ENCODE peak calls at places on chromosomes 2 and 18, in ten cellular contexts. Y is colonic mucosa, H is GM10248, B is brain microvascular endothelial cell, S is psoas muscle, G is left ventricle myocardium inferior, J is progenitor cell of endocrine pancreas, M is fibroblast of mammary gland, Q is K562, U is GM06990. T is an unnamed sample.

GRCh38 chr18:650428-650858 is 7.0 kb upstream of the TYMS start:
- DNase-seq in B (no peak), S (no peak), Y (no peak), M (no peak), H (no peak), J (no peak), Q (no peak), U (peak), G (no peak), T (no peak)

GRCh38 chr2:234533631-234534030 is 36.8 kb upstream of the ARL4C start:
- DNase-seq in U (no peak), B (no peak), J (no peak), Y (no peak), M (no peak), Q (no peak), G (no peak), H (no peak), S (no peak), T (no peak)

GRCh38 chr2:134583997-134584520 is 134.7 kb downstream of the TMEM163 start:
- DNase-seq in M (no peak), G (no peak), U (no peak), S (no peak), J (no peak), Q (no peak), Y (no peak), B (no peak), H (no peak), T (no peak)

GRCh38 chr2:45237128-45237527 is 227.9 kb upstream of the SIX2 start:
- DNase-seq in G (no peak), J (no peak), B (peak), H (no peak), S (no peak), Q (no peak), M (no peak), U (no peak), Y (no peak), T (no peak)

GRCh38 chr2:177315303-177315887 is 50.9 kb upstream of the NFE2L2 start:
- DNase-seq in Y (no peak), M (no peak), B (no peak), G (no peak), U (no peak), H (no peak), J (no peak), S (no peak), Q (no peak), T (no peak)

GRCh38 chr2:172484253-172484652 is 56.9 kb downstream of the ITGA6 start:
- DNase-seq in U (no peak), Q (peak), J (no peak), H (no peak), M (peak), G (no peak), S (no peak), Y (no peak), B (no peak), T (no peak)

GRCh38 chr2:240934701-240935100 is 28.6 kb downstream of the CROCC2 start:
- DNase-seq in Q (no peak), H (no peak), Y (peak), G (no peak), M (no peak), U (no peak), J (no peak), S (peak), B (no peak), T (no peak)

GRCh38 chr2:234881413-234882241 is 70.2 kb upstream of the SH3BP4 start:
- DNase-seq in G (peak), Y (peak), U (peak), Q (peak), H (peak), J (peak), B (peak), S (peak), M (peak), T (peak)

GRCh38 chr2:148167855-148168254 is 147.0 kb downstream of the MBD5 start:
- DNase-seq in Y (no peak), G (no peak), S (no peak), U (no peak), Q (no peak), B (no peak), M (no peak), H (no peak), J (no peak), T (no peak)

GRCh38 chr2:197248623-197249022 is 62.0 kb downstream of the ANKRD44 start:
- DNase-seq in U (no peak), S (no peak), Y (no peak), G (no peak), B (peak), Q (no peak), J (no peak), H (no peak), M (peak), T (no peak)

GRCh38 chr2:207670887-207671286 is 40.6 kb upstream of the CCNYL1 start:
- DNase-seq in Q (peak), Y (no peak), G (no peak), U (no peak), M (no peak), B (no peak), S (no peak), H (no peak), J (no peak), T (no peak)

DNA sequence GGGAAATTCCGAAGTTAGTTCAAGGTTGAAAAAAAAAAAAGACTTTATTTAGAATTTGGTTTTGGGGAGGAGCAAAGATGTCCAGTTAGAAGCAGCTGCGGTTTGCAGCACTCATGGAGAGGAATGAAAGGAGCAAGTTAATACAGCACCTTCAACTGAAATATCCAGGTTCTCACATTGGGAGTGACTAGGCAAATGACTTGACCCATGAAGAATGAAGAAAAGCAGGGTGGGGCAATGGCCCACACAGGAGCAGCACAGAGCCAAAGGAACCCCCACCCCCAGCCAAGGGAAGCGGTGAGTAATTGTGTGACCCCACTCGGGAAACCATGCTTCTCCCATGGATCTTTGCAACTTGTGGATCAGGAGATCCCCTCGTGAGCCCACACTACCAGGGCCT is 32.8 kb downstream of the ZNF892 start:
- DNase-seq in U (no peak), J (no peak), Q (no peak), H (no peak), S (no peak), M (no peak), Y (no peak), B (no peak), G (no peak), T (no peak)
- TF ChIP-seq CTCF in U (no peak), J (no peak), Q (no peak), H (no peak), S (no peak), M (no peak), Y (no peak), B (no peak), G (no peak), T (no peak)

DNA sequence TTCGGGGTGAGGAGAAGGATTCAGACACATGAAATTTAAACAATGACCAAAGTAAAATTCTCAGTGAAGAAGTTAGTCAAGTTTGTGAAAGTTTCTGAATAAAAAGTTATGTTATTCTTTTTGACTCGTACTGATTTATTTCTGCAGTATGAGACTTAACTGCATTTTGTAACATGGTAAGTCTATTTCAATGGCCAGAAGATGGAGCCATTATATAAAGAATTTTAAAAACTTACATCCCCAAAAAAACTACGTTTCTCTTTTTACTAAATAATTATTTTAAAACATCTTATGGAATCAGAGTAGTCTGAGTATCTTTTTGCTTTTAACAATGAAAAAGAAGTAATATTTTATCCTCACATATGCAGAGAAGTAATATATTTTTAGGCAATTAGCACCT is 51.4 kb upstream of the SCN1A start:
- DNase-seq in J (no peak), S (no peak), Y (no peak), G (no peak), Q (no peak), H (no peak), B (no peak), M (peak), U (no peak), T (no peak)
- TF ChIP-seq CTCF in J (peak), S (no peak), Y (no peak), G (no peak), Q (no peak), H (no peak), B (no peak), M (peak), U (no peak), T (no peak)

DNA sequence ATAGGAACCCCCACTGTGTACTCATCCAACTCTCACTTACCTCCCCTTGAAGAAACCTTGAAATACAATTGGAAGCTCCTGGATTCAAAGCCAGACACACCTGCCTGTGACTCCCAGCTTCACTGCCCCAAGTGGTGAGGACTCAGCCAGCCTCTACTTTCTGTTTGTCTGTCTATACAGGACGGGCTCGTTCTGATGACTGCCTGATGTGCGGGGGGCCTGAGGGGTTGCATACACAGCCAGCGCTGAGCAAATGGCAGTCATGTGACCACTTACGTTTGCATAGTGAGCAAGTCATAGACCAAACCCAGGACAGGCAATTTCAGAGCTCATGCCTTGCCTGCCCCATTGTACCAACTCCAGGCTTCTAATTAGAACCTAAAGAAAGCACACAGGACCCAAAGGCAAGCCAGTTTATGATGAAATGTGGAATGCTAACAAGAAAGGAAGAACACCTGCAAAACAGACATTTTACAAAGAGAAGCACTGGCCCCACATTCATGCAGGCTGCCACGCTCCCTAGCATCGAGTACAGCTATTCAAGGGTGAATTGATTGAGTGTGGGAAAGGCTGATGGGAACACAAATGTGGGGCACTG is 137.8 kb downstream of the LNPK start:
- DNase-seq in S (no peak), U (no peak), M (no peak), G (no peak), J (no peak), Y (no peak), H (no peak), Q (no peak), B (no peak), T (no peak)
- TF ChIP-seq CTCF in S (no peak), U (no peak), M (no peak), G (no peak), J (no peak), Y (no peak), H (no peak), Q (peak), B (no peak), T (no peak)

DNA sequence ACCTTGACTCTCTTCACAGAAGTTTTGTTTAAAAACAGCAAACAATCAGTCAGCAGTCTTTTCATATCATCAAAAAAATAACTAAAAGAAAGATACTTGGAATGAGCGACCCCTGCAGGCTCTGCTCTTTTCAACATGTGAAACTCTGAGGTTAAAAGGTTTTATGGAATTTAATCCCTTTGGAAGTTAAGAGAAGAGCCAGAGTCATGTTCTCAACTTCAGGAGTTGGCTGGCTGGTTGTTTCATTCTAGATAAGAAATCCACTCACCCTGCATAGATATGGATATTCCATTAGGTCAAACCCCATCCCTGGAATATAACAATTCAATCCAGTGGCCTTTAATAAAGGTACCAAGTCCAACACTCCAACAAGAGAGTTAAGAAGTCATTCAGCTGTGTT is 115.6 kb upstream of the RMDN2 start:
- DNase-seq in B (peak), Q (no peak), H (no peak), J (no peak), S (no peak), M (peak), Y (no peak), G (no peak), U (no peak), T (no peak)
- TF ChIP-seq CTCF in B (peak), Q (peak), H (peak), J (peak), S (peak), M (peak), Y (peak), G (peak), U (peak), T (peak)

DNA sequence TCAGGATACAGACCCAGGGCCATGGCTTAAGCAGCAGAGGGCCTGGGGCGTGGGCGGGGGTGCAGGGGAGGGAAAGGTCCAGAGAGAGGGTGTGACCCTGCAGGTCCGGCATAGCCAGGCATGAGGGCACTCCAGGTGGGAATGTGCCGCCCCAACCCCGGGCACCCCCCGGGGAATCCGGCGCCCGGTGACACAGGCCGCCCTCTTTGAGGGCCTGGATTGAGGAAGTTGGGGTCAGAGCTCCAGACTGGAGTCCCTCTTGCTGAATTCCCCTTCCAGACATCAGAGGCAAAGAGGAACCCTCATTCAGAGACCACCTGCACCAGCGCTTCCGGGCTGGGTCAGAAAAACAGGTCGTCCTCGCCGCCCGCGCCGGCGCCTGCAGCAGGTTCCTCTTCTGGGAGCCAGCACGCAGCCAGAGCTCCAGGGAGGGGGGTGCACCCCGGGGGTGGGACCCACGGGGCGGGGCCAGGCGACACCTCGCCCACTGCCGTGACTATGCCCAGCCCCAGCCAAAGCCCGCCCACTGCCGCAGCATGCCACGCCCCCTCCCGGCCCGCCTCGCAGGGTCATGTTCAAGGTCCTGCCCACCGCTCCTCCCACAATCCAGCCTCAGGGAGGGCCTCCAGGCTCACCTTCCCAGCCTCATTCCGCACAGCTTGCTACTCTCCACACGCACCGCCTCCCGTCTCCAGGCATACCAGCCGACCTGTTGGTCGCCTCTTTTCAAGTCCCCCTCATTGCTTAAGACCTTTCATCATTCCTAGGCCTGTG is 98.3 kb upstream of the ID2 start:
- DNase-seq in U (peak), Y (peak), B (peak), G (peak), Q (peak), J (peak), H (peak), S (peak), M (peak), T (peak)
- TF ChIP-seq CTCF in U (no peak), Y (no peak), B (no peak), G (no peak), Q (no peak), J (no peak), H (no peak), S (no peak), M (no peak), T (no peak)

DNA sequence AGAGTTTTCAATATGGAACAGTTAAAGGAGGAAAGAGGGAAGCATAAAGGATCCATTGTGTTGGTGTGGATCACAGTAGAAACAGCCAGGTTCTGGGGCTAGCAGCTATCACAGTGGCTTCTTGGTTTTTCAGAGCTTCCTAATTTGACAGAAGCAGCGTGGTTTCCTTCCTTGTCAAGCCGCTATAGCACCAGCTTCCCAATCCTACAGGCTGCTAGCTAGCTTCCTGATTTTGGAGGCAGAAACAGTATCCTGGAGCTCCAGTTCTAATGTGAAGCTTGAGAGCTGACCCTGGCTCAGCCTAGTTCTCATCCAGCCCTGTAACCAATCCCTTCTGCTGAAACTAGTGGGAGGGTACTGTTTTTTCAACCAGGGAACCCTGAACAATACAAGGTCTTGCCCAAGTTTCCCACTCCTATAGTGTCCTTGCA is 33.9 kb downstream of the CCDC93 start:
- DNase-seq in B (peak), U (no peak), M (no peak), J (no peak), S (no peak), Y (no peak), H (no peak), Q (no peak), G (no peak), T (no peak)
- TF ChIP-seq CTCF in B (no peak), U (no peak), M (no peak), J (no peak), S (no peak), Y (no peak), H (no peak), Q (no peak), G (no peak), T (no peak)

DNA sequence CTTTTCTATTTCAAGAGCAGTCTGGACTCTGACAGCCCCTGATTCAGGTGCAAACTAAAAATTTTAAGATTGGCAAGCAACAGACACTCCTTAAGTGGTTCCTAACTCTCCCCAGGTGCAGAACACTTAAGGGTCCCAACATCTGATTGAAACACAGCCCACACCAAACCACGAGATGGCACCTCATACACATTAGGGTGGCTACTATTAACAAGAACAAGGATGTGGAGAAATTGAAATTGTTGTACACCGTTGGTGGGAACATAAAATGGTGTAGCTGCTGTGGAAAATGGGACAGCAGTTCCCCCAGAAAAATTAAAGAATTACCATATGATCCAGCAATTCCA is 82.3 kb downstream of the POLR1A start:
- DNase-seq in Q (no peak), G (no peak), M (no peak), U (no peak), Y (no peak), B (no peak), J (no peak), H (no peak), S (no peak), T (no peak)
- TF ChIP-seq CTCF in Q (no peak), G (no peak), M (no peak), U (peak), Y (no peak), B (no peak), J (no peak), H (no peak), S (no peak), T (no peak)

DNA sequence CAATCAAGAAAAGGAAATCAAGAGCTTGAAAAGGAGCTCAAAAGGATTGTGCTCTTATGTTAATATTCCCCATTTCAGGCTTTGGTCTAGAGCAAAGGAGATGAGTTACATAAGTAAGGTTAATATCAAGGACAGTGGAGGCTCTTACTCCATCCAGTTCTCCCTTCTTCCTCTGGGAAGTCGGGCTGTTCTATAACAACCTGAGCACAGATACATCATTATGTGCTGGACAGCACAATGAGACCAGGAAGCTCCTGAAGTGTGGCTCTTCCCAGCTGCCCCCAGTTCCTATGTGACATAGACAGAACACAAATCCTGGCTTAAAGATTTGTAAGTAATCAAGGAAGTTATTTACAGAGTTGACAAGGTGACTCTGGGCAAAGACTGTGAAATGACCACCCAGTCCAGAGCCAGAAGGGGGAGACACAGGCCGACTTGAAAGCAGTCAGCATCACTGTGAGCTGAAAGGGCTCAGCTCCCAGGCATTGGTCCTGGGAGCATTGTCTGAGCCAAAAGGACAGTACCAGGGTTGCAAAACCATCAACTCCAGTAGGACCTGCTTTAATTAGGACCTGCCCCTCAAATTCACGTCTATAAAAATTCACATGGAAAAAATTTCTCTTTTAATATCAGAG is 917.6 kb upstream of the ACVR2A start:
- DNase-seq in J (peak), M (peak), H (peak), B (peak), U (no peak), Q (no peak), Y (peak), S (peak), G (no peak), T (peak)
- TF ChIP-seq CTCF in J (peak), M (peak), H (peak), B (peak), U (peak), Q (no peak), Y (peak), S (peak), G (peak), T (peak)

DNA sequence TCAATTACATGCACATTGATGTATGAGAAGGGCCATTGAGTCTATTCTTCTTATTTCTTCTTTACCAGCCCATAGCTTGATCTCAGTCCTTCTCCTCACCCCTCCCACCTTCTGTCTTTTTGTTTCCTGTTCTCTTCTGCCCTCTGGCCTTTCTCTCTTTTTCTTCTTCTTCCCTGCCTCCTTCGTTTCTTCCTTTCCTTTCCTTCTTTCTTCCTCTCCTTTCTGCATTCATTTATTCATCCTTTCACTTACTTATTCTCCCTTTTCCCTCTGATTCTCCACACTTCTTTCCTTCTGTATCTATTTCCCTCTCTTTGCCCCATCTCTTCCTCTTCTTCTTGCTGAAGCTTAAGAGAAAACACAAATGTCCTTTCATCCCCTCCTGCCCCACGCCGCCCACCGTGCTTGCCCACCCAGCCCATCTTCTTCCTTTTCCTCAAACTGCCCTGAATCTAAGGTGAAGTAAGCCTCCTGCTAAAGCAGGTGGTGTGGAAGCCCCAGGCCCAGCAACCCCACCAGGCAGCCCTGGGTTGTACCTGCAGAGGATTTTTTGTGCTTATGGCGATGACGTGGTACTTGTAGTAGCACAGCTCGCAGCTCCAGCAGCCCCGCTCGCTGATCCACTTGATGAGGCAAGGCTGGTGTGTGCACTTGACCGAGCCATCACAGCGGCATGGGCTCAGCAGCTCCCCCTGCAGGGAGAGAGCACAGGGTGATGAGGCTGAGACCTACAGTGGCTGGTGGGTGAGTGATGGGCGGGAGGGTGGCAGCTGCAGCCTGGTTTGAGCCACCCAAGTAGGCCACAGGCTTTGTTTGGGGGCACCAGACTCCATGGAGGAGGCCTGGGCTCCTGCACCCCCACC is 89.0 kb downstream of the MARCHF4 start:
- DNase-seq in Q (peak), S (no peak), Y (no peak), J (peak), M (peak), B (no peak), U (peak), H (peak), G (no peak), T (peak)
- TF ChIP-seq CTCF in Q (peak), S (no peak), Y (no peak), J (peak), M (peak), B (peak), U (peak), H (peak), G (no peak), T (peak)